ENCODE peak calls at places on chromosomes 12 and 14, in seven cellular contexts. Y is PC-3, J is GM23338, W is GM23248, Z is neural progenitor cell, N is MM.1S, L is HCT116. S is an unnamed sample. For H3K4me1, the result is how much of the 10 kb centered on the place peaks cover.

GRCh38 chr14:100155881-100156645 is 3.4 kb downstream of the DEGS2 start:
- DNase-seq in W (no peak), Y (peak), Z (no peak), N (no peak), L (no peak), J (no peak), S (peak)

GRCh38 chr12:5565933-5566632 is 134.2 kb downstream of the NTF3 start:
- DNase-seq in W (peak), Z (no peak), L (no peak), Y (no peak), N (no peak), J (no peak), S (no peak)

GRCh38 chr12:61916856-61917255 is 343.3 kb upstream of the USP15 start:
- DNase-seq in Y (no peak), N (no peak), J (peak), Z (no peak), W (no peak), L (no peak), S (no peak)

GRCh38 chr12:115185529-115185928 is 501.6 kb upstream of the TBX3 start:
- DNase-seq in W (no peak), J (no peak), L (no peak), N (no peak), Y (no peak), Z (no peak), S (peak)

GRCh38 chr12:81083906-81084513 is 6.1 kb downstream of the ACSS3 start:
- DNase-seq in J (no peak), Z (peak), W (no peak), N (no peak), Y (no peak), L (no peak), S (no peak)

GRCh38 chr14:65070710-65071033 is 31.6 kb downstream of the MAX start:
- DNase-seq in N (peak), Y (peak), W (peak), L (no peak), Z (no peak), J (no peak), S (no peak)

GRCh38 chr12:8844665-8845064 is 22.2 kb downstream of the A2ML1 start:
- DNase-seq in N (no peak), W (no peak), L (no peak), Y (no peak), J (no peak), Z (no peak), S (no peak)

GRCh38 chr14:99158150-99158549 is 113.8 kb downstream of the BCL11B start:
- DNase-seq in J (no peak), Y (peak), Z (no peak), L (no peak), N (no peak), W (no peak), S (no peak)

GRCh38 chr14:58477653-58478052 is 50.1 kb downstream of the KIAA0586 start:
- DNase-seq in N (no peak), W (no peak), Z (no peak), L (no peak), J (no peak), Y (no peak), S (no peak)

GRCh38 chr12:111953455-111953854 is 59.5 kb downstream of the TMEM116 start:
- DNase-seq in N (no peak), Z (no peak), J (no peak), W (no peak), L (no peak), Y (no peak), S (no peak)

GRCh38 chr12:129063600-129063999 is 210.3 kb downstream of the GLT1D1 start:
- DNase-seq in J (no peak), Z (no peak), N (no peak), W (no peak), Y (no peak), L (no peak), S (no peak)

GRCh38 chr14:104722938-104723650 is 935 bp upstream of the ADSS1 start:
- DNase-seq in J (peak), W (no peak), Z (no peak), Y (no peak), N (no peak), L (no peak), S (no peak)

GRCh38 chr14:76917158-76917596 is 91.0 kb downstream of the LRRC74A start:
- DNase-seq in J (peak), W (peak), N (no peak), Y (peak), L (peak), Z (peak), S (peak)

DNA sequence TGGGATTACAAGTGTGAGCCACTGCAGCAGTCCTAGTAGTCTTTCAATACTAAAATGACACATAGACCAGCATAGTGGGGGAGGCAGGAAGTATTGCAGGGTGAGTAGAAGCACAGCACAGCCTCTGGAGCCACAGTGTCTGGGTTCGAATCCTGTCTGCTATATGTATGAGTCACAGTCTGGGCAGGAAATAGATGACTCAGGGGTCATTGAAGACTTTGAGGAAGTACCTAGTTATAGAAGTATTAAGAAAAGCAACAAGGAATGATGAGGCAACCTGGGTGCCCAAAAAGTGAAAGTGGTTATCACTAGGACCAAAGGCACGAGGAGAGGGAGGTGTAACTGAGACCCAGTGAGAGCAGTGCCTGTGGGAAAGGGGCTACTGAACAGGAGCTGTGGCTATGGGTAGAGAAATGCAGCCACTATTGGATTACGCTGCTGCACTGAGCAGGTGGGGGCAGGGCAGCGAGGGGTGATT is 124.0 kb downstream of the PDE3A start:
- DNase-seq in L (peak), Y (peak), J (peak), W (peak), N (no peak), Z (no peak), S (no peak)
- TF ChIP-seq EZH2phosphoT487 in L (no peak), Y (no peak), J (no peak), W (no peak), N (no peak), Z (no peak), S (no peak)

GRCh38 chr12:21577516-21577915 is 27.1 kb downstream of the GYS2 start:
- DNase-seq in W (no peak), N (no peak), Y (no peak), L (no peak), J (peak), Z (no peak), S (no peak)
- TF ChIP-seq EZH2 in W (no peak), N (no peak), Y (no peak), L (no peak), J (no peak), Z (no peak), S (no peak)

DNA sequence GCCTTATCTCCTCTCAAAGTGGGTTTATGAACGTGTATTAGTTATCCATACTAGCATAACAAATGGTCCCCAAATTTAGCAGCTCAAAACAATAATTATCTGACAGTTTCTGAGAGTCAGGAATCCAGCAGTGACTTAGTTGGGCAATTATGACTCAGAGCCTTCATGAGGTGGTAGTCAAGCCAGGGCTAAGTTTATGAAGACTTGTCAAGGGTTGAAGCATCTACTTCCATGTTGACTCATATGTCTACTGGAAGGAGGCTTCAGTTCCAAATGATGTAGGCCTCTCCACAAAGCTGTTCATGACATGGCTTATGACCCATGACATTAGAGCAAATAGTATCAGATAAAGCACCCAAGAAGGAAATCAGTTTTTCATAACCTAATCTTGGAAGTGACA is 73.2 kb downstream of the IPO8 start:
- DNase-seq in N (no peak), Z (no peak), J (no peak), Y (peak), W (peak), L (no peak), S (no peak)
- H3K4me1 ChIP-seq in N (under half), Z (under half), J (under half), Y (under half), W (under half), L (under half), S (under half)

GRCh38 chr12:51341259-51342007 is 5.0 kb downstream of the CELA1 start:
- DNase-seq in Y (peak), L (peak), Z (peak), N (peak), W (peak), J (peak), S (peak)
- TF ChIP-seq EZH2phosphoT487 in Y (no peak), L (no peak), Z (no peak), N (no peak), W (no peak), J (no peak), S (no peak)